ENCODE peak calls at places on chromosome 10, in six cellular contexts. G, K, L, O, U and S are unnamed samples.
A peak's percentile ranks its signal among the peaks of the same experiment; 100 is the strongest.

GRCh38 chr10:115948415-115948814 is 324.6 kb downstream of the GFRA1 start:
- DNase-seq in G (no peak), K (no peak), L (no peak), O (no peak), U (no peak), S (no peak)

GRCh38 chr10:90222939-90223338 is 521.5 kb downstream of the KIF20B start:
- DNase-seq in G (no peak), K (no peak), L (no peak), O (no peak), U (no peak), S (no peak)

GRCh38 chr10:108465871-108466641 is 1301.5 kb upstream of the SORCS1 start:
- DNase-seq in G (peak; percentile 71), K (peak; percentile 67), L (no peak), O (no peak), U (peak; percentile 69), S (no peak)

GRCh38 chr10:95217476-95217875 is 23.4 kb downstream of the ACSM6 start:
- DNase-seq in G (no peak), K (no peak), L (no peak), O (no peak), U (no peak), S (no peak)

GRCh38 chr10:70885485-70885884 is 2.9 kb downstream of the PCBD1 start:
- DNase-seq in G (no peak), K (no peak), L (no peak), O (no peak), U (no peak), S (no peak)

GRCh38 chr10:72893136-72893798 is at the start of gene OIT3:
- DNase-seq in G (no peak), K (no peak), L (no peak), O (no peak), U (no peak), S (no peak)

GRCh38 chr10:1255166-1255565 is 199.0 kb downstream of the WDR37 start:
- DNase-seq in G (no peak), K (no peak), L (no peak), O (no peak), U (no peak), S (no peak)

GRCh38 chr10:71234970-71235681 is 22.8 kb downstream of the UNC5B start:
- DNase-seq in G (no peak), K (peak; percentile 83), L (no peak), O (no peak), U (no peak), S (no peak)

GRCh38 chr10:132597654-132598053 is 60.1 kb downstream of the INPP5A start:
- DNase-seq in G (no peak), K (no peak), L (no peak), O (no peak), U (no peak), S (no peak)

GRCh38 chr10:79068562-79069324 is at the start of gene ZMIZ1:
- DNase-seq in G (peak; percentile 92), K (peak; percentile 88), L (peak; percentile 88), O (peak; percentile 88), U (peak; percentile 92), S (peak; percentile 93)
- TF ChIP-seq EP300 in G (no peak), K (no peak), L (no peak), O (peak; percentile 90), U (peak; percentile 89), S (no peak)

GRCh38 chr10:124693801-124694416 is 50.3 kb downstream of the FAM53B start:
- DNase-seq in G (no peak), K (no peak), L (no peak), O (no peak), U (no peak), S (no peak)
- TF ChIP-seq EP300 in G (no peak), K (no peak), L (no peak), O (no peak), U (no peak), S (no peak)

DNA sequence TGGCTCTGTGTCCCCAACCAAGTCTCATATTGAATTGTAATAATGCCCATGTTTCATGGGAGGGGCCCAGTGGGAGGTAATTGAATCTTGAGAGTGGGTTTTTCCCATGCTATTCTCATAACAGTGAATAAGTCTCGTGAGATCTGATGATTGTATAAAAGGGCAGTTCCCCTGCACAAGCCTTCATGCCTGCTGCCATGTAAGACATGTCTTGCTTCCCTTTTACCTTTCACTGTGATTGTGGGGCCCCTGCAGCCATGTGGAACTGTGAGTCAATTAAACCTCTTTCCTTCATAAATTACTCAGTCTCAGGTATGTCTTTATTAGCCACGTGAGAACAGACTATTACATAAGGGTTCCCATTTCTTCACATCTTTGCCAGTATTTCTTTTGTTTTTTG is 97.1 kb upstream of the CPXM2 start:
- DNase-seq in G (no peak), K (no peak), L (no peak), O (no peak), U (no peak), S (no peak)
- TF ChIP-seq EP300 in G (no peak), K (no peak), L (no peak), O (no peak), U (no peak), S (no peak)

GRCh38 chr10:119254355-119254754 is 47.0 kb downstream of the GRK5 start:
- DNase-seq in G (no peak), K (no peak), L (no peak), O (no peak), U (no peak), S (no peak)

GRCh38 chr10:119252051-119252465 is 44.7 kb downstream of the GRK5 start:
- DNase-seq in G (no peak), K (peak; percentile 70), L (peak; percentile 75), O (no peak), U (no peak), S (no peak)

GRCh38 chr10:119251315-119251708 is 43.9 kb downstream of the GRK5 start:
- DNase-seq in G (no peak), K (no peak), L (no peak), O (no peak), U (no peak), S (no peak)

GRCh38 chr10:119252470-119253151 is 45.2 kb downstream of the GRK5 start:
- DNase-seq in G (no peak), K (no peak), L (no peak), O (no peak), U (no peak), S (no peak)

GRCh38 chr10:119253433-119254174 is 46.2 kb downstream of the GRK5 start:
- DNase-seq in G (no peak), K (peak; percentile 44), L (peak; percentile 92), O (peak; percentile 77), U (no peak), S (peak; percentile 82)
- TF ChIP-seq EP300 in G (no peak), K (peak; percentile 77), L (no peak), O (peak; percentile 91), U (no peak), S (peak; percentile 40)

GRCh38 chr10:35456784-35457183 is 120.5 kb downstream of the CCNY start:
- DNase-seq in G (no peak), K (no peak), L (no peak), O (no peak), U (no peak), S (no peak)
- TF ChIP-seq EP300 in G (no peak), K (no peak), L (no peak), O (no peak), U (no peak), S (no peak)